ENCODE peak calls at places on chromosomes 4 and X, in four cellular contexts. Q, F, T and E are unnamed samples.

GRCh38 chrX:24619647-24620046 is 27.5 kb downstream of the PCYT1B start:
- DNase-seq in F (no peak), T (no peak), Q (no peak), E (no peak)

GRCh38 chr4:156388826-156389225 is 435.2 kb upstream of the CTSO start:
- DNase-seq in T (no peak), F (no peak), Q (no peak), E (no peak)

GRCh38 chr4:147340111-147340510 is 140.8 kb upstream of the EDNRA start:
- DNase-seq in T (no peak), F (no peak), Q (no peak), E (no peak)

GRCh38 chr4:60657041-60657440 is 543.1 kb upstream of the ADGRL3 start:
- DNase-seq in F (no peak), T (no peak), Q (no peak), E (no peak)

GRCh38 chrX:140709421-140709846 is at the start of gene LINC00632:
- DNase-seq in Q (no peak), T (no peak), F (no peak), E (no peak)

GRCh38 chr4:63921561-63921960 is 487.7 kb downstream of the TECRL start:
- DNase-seq in T (no peak), F (no peak), Q (no peak), E (no peak)

GRCh38 chrX:71533850-71534515 is 1.1 kb downstream of the OGT start:
- DNase-seq in T (no peak), Q (peak; percentile 25), F (no peak), E (no peak)

GRCh38 chrX:915427-916234 is 285.0 kb downstream of the SHOX start:
- DNase-seq in T (no peak), Q (no peak), F (no peak), E (no peak)

GRCh38 chr4:7698586-7698985 is 241.1 kb downstream of the AFAP1 start:
- DNase-seq in Q (no peak), T (no peak), F (no peak), E (no peak)

GRCh38 chr4:158915683-158916241 is 146.9 kb downstream of the FNIP2 start:
- DNase-seq in F (no peak), Q (no peak), T (no peak), E (no peak)

GRCh38 chr4:19659131-19659530 is 592.6 kb upstream of the SLIT2 start:
- DNase-seq in T (no peak), F (no peak), Q (no peak), E (no peak)

GRCh38 chr4:8698341-8699062 is 105.9 kb downstream of the CPZ start:
- DNase-seq in Q (no peak), T (no peak), F (no peak), E (no peak)

GRCh38 chr4:120225527-120225926 is 158.9 kb upstream of the MAD2L1 start:
- DNase-seq in Q (no peak), T (no peak), F (no peak), E (no peak)

GRCh38 chrX:42096262-42096939 is 173.0 kb upstream of the CASK start:
- DNase-seq in F (no peak), Q (no peak), T (no peak), E (no peak)

GRCh38 chr4:1045193-1045594 is 33.8 kb downstream of the FGFRL1 start:
- DNase-seq in F (no peak), Q (no peak), T (no peak), E (no peak)

GRCh38 chr4:62640296-62640695 is 1440.2 kb downstream of the ADGRL3 start:
- DNase-seq in T (no peak), Q (no peak), F (no peak), E (no peak)

GRCh38 chrX:39519566-39520301 is 578.0 kb downstream of the BCOR start:
- DNase-seq in T (no peak), Q (peak; percentile 14), F (no peak), E (no peak)

GRCh38 chr4:84905646-84906045 is 60.8 kb downstream of the WDFY3 start:
- DNase-seq in Q (no peak), T (no peak), F (no peak), E (no peak)

GRCh38 chr4:8876982-8877779 is 5.5 kb upstream of the HMX1 start:
- DNase-seq in Q (no peak), T (no peak), F (no peak), E (no peak)

GRCh38 chr4:86653237-86653865 is 59.2 kb downstream of the PTPN13 start:
- DNase-seq in Q (peak; percentile 48), F (no peak), T (no peak), E (no peak)

GRCh38 chr4:81650871-81651270 is 179.2 kb upstream of the RASGEF1B start:
- DNase-seq in F (no peak), Q (no peak), T (no peak), E (no peak)

GRCh38 chr4:56630876-56631666 is 50.0 kb downstream of the HOPX start:
- DNase-seq in Q (no peak), T (no peak), F (no peak), E (no peak)

GRCh38 chr4:4334798-4335520 is 44.9 kb downstream of the ZBTB49 start:
- DNase-seq in F (peak; percentile 24), T (no peak), Q (peak; percentile 59), E (peak; percentile 48)

GRCh38 chr4:79413486-79413885 is 5.5 kb upstream of the GK2 start:
- DNase-seq in F (no peak), Q (no peak), T (no peak), E (no peak)

GRCh38 chrX:6778547-6779231 is 243.8 kb upstream of the VCX3A start:
- DNase-seq in F (no peak), Q (no peak), T (no peak), E (no peak)

GRCh38 chr4:1855334-1856070 is 454 bp downstream of the LETM1 start:
- DNase-seq in Q (peak; percentile 70), F (no peak), T (no peak), E (peak; percentile 49)

GRCh38 chr4:107814758-107815552 is 9.8 kb upstream of the SGMS2 start:
- DNase-seq in Q (no peak), T (no peak), F (no peak), E (no peak)

GRCh38 chr4:117164338-117164737 is 79.0 kb upstream of the TRAM1L1 start:
- DNase-seq in Q (no peak), F (no peak), T (no peak), E (no peak)

GRCh38 chr4:18366762-18367358 is 345.3 kb upstream of the LCORL start:
- DNase-seq in Q (no peak), T (peak; percentile 7), F (peak; percentile 1), E (no peak)

GRCh38 chr4:6242271-6243029 is 27.2 kb upstream of the WFS1 start:
- DNase-seq in T (no peak), Q (no peak), F (no peak), E (no peak)

GRCh38 chr4:60846678-60847077 is 353.4 kb upstream of the ADGRL3 start:
- DNase-seq in T (no peak), F (no peak), Q (no peak), E (no peak)

GRCh38 chrX:1529756-1530155 is 7.2 kb downstream of the P2RY8 start:
- DNase-seq in Q (no peak), F (no peak), T (no peak), E (no peak)

GRCh38 chr4:76012388-76012801 is 5.1 kb upstream of the CXCL9 start:
- DNase-seq in F (no peak), Q (no peak), T (no peak), E (no peak)

GRCh38 chrX:56783450-56783831 is 54.4 kb downstream of the NBDY start:
- DNase-seq in F (no peak), T (peak; percentile 91), Q (no peak), E (no peak)

GRCh38 chrX:31232506-31232905 is 160.7 kb upstream of the FTHL17 start:
- DNase-seq in F (no peak), Q (no peak), T (no peak), E (no peak)

GRCh38 chr4:42995343-42995944 is 102.9 kb downstream of the GRXCR1 start:
- DNase-seq in Q (peak; percentile 19), F (peak; percentile 32), T (no peak), E (peak; percentile 18)

GRCh38 chr4:40627540-40627939 is 2.1 kb downstream of the RBM47 start:
- DNase-seq in T (no peak), Q (no peak), F (no peak), E (no peak)

GRCh38 chr4:40628888-40629287 is 776 bp downstream of the RBM47 start:
- DNase-seq in T (no peak), F (no peak), Q (no peak), E (no peak)

GRCh38 chr4:40629401-40630334 is at the start of gene RBM47:
- DNase-seq in Q (no peak), F (peak; percentile 36), T (no peak), E (peak; percentile 33)

GRCh38 chr4:40626183-40626990 is 3.3 kb downstream of the RBM47 start:
- DNase-seq in Q (no peak), T (no peak), F (no peak), E (no peak)

DNA sequence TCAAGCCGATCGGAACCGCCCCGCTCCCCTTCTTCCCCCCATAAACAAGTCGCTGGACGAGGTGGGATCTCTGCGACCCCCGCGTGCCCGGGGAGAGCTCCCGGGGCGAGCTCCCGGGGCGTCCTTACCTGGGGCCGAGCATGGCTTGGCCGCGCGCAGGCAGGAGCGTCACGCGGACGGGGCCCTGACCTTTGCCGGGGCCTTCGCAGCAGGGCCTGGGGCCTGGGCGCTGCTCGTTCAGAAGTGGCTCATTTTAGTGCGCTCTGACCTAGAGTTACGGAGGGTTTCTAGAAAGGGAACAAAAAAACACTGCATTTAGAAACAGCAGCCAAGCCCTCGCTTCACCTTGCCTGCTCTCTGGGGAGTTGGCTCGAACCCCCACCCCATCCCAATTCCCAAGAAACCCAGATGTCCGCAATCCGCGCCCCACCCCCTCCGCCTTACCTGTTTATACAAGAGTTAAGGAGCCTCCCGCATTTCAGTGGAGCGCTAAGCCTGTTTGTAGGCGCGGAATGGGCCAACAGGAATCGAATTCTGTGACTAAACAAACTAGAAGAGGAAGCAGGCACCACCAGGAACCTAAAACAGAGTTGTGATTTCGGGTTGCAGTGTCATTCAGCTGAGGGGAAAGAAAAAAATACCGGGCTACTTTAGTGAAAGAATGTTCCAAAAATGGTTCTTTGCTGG is 814 bp upstream of the RBM47 start:
- DNase-seq in F (peak; percentile 59), Q (no peak), T (peak; percentile 68), E (peak; percentile 49)
- TF ChIP-seq SPI1 in F (no peak), Q (no peak), T (peak; percentile 61), E (peak; percentile 70)

GRCh38 chr4:41600243-41600642 is 62.3 kb downstream of the LIMCH1 start:
- DNase-seq in T (no peak), Q (no peak), F (no peak), E (no peak)
- TF ChIP-seq SPI1 in T (no peak), Q (no peak), F (no peak), E (no peak)

DNA sequence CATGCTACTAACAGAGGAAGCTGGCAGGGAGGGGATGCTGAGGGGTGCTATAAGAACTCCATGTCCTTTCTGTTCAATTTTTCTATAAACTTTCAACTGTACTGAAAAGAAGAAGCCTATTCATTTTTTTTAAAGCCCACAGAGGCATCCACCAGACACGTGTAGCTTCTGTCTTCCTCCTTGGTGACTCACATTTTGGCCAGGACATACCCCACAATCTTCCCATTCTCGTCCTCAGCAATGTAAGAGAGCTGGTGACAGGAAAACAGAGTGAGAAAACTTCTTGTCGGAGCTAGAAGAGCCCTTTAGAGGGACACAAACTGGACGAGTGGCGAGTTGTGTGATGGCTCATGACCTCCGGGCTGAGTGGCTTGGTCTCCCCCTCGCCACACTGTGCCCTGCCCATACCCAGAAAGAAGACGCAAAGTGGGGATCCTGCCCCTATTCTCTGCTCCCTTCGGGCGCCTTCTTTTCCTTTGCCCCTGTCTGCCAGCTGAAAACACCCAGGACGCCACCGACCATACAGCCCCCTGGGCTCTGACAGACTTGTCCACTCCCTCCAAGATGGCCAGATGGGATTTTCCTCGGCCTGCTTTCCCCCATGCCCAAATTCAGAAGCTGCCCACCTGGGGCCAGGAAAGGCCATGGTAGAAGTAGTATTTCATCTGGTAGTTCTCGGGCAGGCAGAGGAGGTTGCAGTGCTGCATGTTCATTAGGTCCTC is 925 bp downstream of the NAA10 start:
- DNase-seq in Q (no peak), F (no peak), T (no peak), E (no peak)
- TF ChIP-seq SPI1 in Q (no peak), F (no peak), T (no peak), E (no peak)

GRCh38 chrX:53263597-53264094 is 17.7 kb downstream of the IQSEC2 start:
- DNase-seq in F (peak; percentile 65), Q (peak; percentile 72), T (no peak), E (no peak)
- TF ChIP-seq SPI1 in F (no peak), Q (no peak), T (no peak), E (no peak)